ENCODE peak calls at places on chromosomes 16 and 17, in six cellular contexts. One of them, this sample, is unnamed. For H3K9me3 and H3K36me3, the result is how much of the 10 kb centered on the place peaks cover.

GRCh38 chr16:35741546-35741945 is 2282.1 kb downstream of the TP53TG3F start:
- DNase-seq in psoas muscle: no peak
- DNase-seq in A673: no peak
- DNase-seq in tibial nerve: no peak
- DNase-seq in ovary: no peak
- DNase-seq in heart left ventricle: no peak
- DNase-seq in this sample: no peak

GRCh38 chr16:12971216-12971615 is 69.8 kb downstream of the SHISA9 start:
- DNase-seq in psoas muscle: no peak
- DNase-seq in A673: peak
- DNase-seq in tibial nerve: no peak
- DNase-seq in ovary: no peak
- DNase-seq in heart left ventricle: no peak
- DNase-seq in this sample: peak

GRCh38 chr16:85173077-85173980 is 61.1 kb upstream of the CIBAR2 start:
- DNase-seq in psoas muscle: peak
- DNase-seq in A673: peak
- DNase-seq in tibial nerve: no peak
- DNase-seq in ovary: peak
- DNase-seq in heart left ventricle: no peak
- DNase-seq in this sample: peak

GRCh38 chr17:36608794-36609497 is 7.6 kb downstream of the MRM1 start:
- DNase-seq in psoas muscle: peak
- DNase-seq in A673: peak
- DNase-seq in tibial nerve: no peak
- DNase-seq in ovary: peak
- DNase-seq in heart left ventricle: peak
- DNase-seq in this sample: no peak

GRCh38 chr17:63751806-63752205 is 10.2 kb upstream of the STRADA start:
- DNase-seq in psoas muscle: no peak
- DNase-seq in A673: no peak
- DNase-seq in tibial nerve: no peak
- DNase-seq in ovary: no peak
- DNase-seq in heart left ventricle: no peak
- DNase-seq in this sample: no peak

GRCh38 chr16:57938936-57939871 is 31.7 kb downstream of the CNGB1 start:
- DNase-seq in psoas muscle: peak
- DNase-seq in A673: peak
- DNase-seq in tibial nerve: peak
- DNase-seq in ovary: peak
- DNase-seq in heart left ventricle: peak
- DNase-seq in this sample: peak

GRCh38 chr16:79316004-79316458 is 284.5 kb downstream of the MAF start:
- DNase-seq in psoas muscle: no peak
- DNase-seq in A673: no peak
- DNase-seq in tibial nerve: no peak
- DNase-seq in ovary: no peak
- DNase-seq in heart left ventricle: no peak
- DNase-seq in this sample: no peak

GRCh38 chr16:81560979-81561657 is 116.5 kb downstream of the CMIP start:
- DNase-seq in psoas muscle: no peak
- DNase-seq in A673: no peak
- DNase-seq in tibial nerve: no peak
- DNase-seq in ovary: no peak
- DNase-seq in heart left ventricle: no peak
- DNase-seq in this sample: peak

GRCh38 chr16:68235882-68236803 is at the start of gene ESRP2:
- DNase-seq in psoas muscle: peak
- DNase-seq in A673: no peak
- DNase-seq in tibial nerve: no peak
- DNase-seq in ovary: peak
- DNase-seq in heart left ventricle: peak
- DNase-seq in this sample: no peak

GRCh38 chr17:4175921-4176802 is 33.2 kb downstream of the CYB5D2 start:
- DNase-seq in psoas muscle: no peak
- DNase-seq in A673: no peak
- DNase-seq in tibial nerve: no peak
- DNase-seq in ovary: no peak
- DNase-seq in heart left ventricle: no peak
- DNase-seq in this sample: no peak

GRCh38 chr17:72466199-72466598 is 345.4 kb downstream of the SOX9 start:
- DNase-seq in psoas muscle: no peak
- DNase-seq in A673: no peak
- DNase-seq in tibial nerve: no peak
- DNase-seq in ovary: no peak
- DNase-seq in heart left ventricle: no peak
- DNase-seq in this sample: peak

GRCh38 chr17:72466606-72467005 is 345.8 kb downstream of the SOX9 start:
- DNase-seq in psoas muscle: no peak
- DNase-seq in A673: no peak
- DNase-seq in tibial nerve: no peak
- DNase-seq in ovary: no peak
- DNase-seq in heart left ventricle: no peak
- DNase-seq in this sample: no peak

GRCh38 chr17:72463287-72464102 is 342.7 kb downstream of the SOX9 start:
- DNase-seq in psoas muscle: no peak
- DNase-seq in A673: no peak
- DNase-seq in tibial nerve: no peak
- DNase-seq in ovary: no peak
- DNase-seq in heart left ventricle: no peak
- DNase-seq in this sample: no peak

GRCh38 chr17:72462814-72463213 is 342.0 kb downstream of the SOX9 start:
- DNase-seq in psoas muscle: no peak
- DNase-seq in A673: no peak
- DNase-seq in tibial nerve: no peak
- DNase-seq in ovary: no peak
- DNase-seq in heart left ventricle: no peak
- DNase-seq in this sample: no peak

GRCh38 chr17:72465191-72466024 is 344.6 kb downstream of the SOX9 start:
- DNase-seq in psoas muscle: no peak
- DNase-seq in A673: peak
- DNase-seq in tibial nerve: no peak
- DNase-seq in ovary: no peak
- DNase-seq in heart left ventricle: no peak
- DNase-seq in this sample: peak
- H3K4me3 ChIP-seq in psoas muscle: no peak
- H3K4me3 ChIP-seq in A673: no peak
- H3K4me3 ChIP-seq in tibial nerve: no peak
- H3K4me3 ChIP-seq in ovary: no peak
- H3K4me3 ChIP-seq in heart left ventricle: no peak
- H3K4me3 ChIP-seq in this sample: no peak

GRCh38 chr16:71441348-71441781 is 489 bp downstream of the TLE7 start:
- DNase-seq in psoas muscle: no peak
- DNase-seq in A673: peak
- DNase-seq in tibial nerve: no peak
- DNase-seq in ovary: no peak
- DNase-seq in heart left ventricle: no peak
- DNase-seq in this sample: no peak
- H3K9me3 ChIP-seq in psoas muscle: under half
- H3K9me3 ChIP-seq in A673: under half
- H3K9me3 ChIP-seq in tibial nerve: under half
- H3K9me3 ChIP-seq in ovary: under half
- H3K9me3 ChIP-seq in heart left ventricle: under half
- H3K9me3 ChIP-seq in this sample: under half

GRCh38 chr17:58002973-58003372 is 4.1 kb downstream of the SRSF1 start:
- DNase-seq in psoas muscle: no peak
- DNase-seq in A673: no peak
- DNase-seq in tibial nerve: no peak
- DNase-seq in ovary: no peak
- DNase-seq in heart left ventricle: no peak
- DNase-seq in this sample: no peak

GRCh38 chr17:58002558-58002957 is 4.5 kb downstream of the SRSF1 start:
- DNase-seq in psoas muscle: no peak
- DNase-seq in A673: no peak
- DNase-seq in tibial nerve: no peak
- DNase-seq in ovary: no peak
- DNase-seq in heart left ventricle: no peak
- DNase-seq in this sample: no peak

GRCh38 chr17:58002154-58002553 is 4.9 kb downstream of the SRSF1 start:
- DNase-seq in psoas muscle: no peak
- DNase-seq in A673: no peak
- DNase-seq in tibial nerve: no peak
- DNase-seq in ovary: no peak
- DNase-seq in heart left ventricle: no peak
- DNase-seq in this sample: no peak

GRCh38 chr17:57999496-58000017 is 7.5 kb downstream of the SRSF1 start:
- DNase-seq in psoas muscle: no peak
- DNase-seq in A673: peak
- DNase-seq in tibial nerve: no peak
- DNase-seq in ovary: no peak
- DNase-seq in heart left ventricle: no peak
- DNase-seq in this sample: no peak

DNA sequence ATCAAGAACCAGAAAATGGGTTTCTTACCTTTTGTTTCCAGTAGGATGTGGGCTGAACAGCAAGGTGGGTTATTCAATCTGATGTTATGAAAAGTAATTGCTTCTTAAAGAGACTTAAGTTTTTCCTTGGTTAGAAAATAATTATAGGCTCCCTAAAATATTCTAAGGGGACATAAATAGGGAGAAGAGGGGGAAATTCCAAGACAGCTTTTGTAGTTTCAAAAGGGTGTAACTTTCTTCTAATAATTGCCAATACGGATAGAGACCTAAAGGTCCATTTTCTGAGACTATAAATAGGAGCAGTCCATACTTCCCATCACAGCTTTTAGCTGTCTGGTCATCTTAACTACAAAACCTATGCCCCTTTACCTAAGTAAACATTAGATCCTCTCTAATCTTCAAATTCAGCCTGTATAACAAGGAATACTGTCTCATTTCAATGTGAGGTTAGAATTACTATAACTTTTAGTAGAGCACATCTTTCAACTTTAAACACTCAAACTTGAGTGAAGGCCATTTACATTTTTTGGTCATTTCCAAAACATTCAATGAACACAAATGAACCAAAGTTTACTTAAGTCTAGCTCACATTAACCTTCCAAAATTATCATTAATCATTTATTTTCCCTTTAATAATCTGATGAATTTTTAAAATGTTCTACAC is 5.5 kb downstream of the SRSF1 start:
- DNase-seq in psoas muscle: no peak
- DNase-seq in A673: no peak
- DNase-seq in tibial nerve: no peak
- DNase-seq in ovary: no peak
- DNase-seq in heart left ventricle: no peak
- DNase-seq in this sample: no peak
- H3K36me3 ChIP-seq in psoas muscle: under half
- H3K36me3 ChIP-seq in A673: half or more
- H3K36me3 ChIP-seq in tibial nerve: under half
- H3K36me3 ChIP-seq in ovary: under half
- H3K36me3 ChIP-seq in heart left ventricle: under half
- H3K36me3 ChIP-seq in this sample: half or more

GRCh38 chr17:48577946-48578615 is at the start of gene HOXB4:
- DNase-seq in psoas muscle: peak
- DNase-seq in A673: peak
- DNase-seq in tibial nerve: peak
- DNase-seq in ovary: no peak
- DNase-seq in heart left ventricle: peak
- DNase-seq in this sample: peak
- H3K4me3 ChIP-seq in psoas muscle: peak
- H3K4me3 ChIP-seq in A673: peak
- H3K4me3 ChIP-seq in tibial nerve: peak
- H3K4me3 ChIP-seq in ovary: peak
- H3K4me3 ChIP-seq in heart left ventricle: peak
- H3K4me3 ChIP-seq in this sample: peak

GRCh38 chr17:46031920-46032319 is 32.9 kb downstream of the STH start:
- DNase-seq in psoas muscle: no peak
- DNase-seq in A673: no peak
- DNase-seq in tibial nerve: no peak
- DNase-seq in ovary: peak
- DNase-seq in heart left ventricle: no peak
- DNase-seq in this sample: no peak

GRCh38 chr17:46028969-46029565 is 30.0 kb downstream of the STH start:
- DNase-seq in psoas muscle: no peak
- DNase-seq in A673: no peak
- DNase-seq in tibial nerve: no peak
- DNase-seq in ovary: no peak
- DNase-seq in heart left ventricle: no peak
- DNase-seq in this sample: no peak

GRCh38 chr17:46031440-46031839 is 32.4 kb downstream of the STH start:
- DNase-seq in psoas muscle: no peak
- DNase-seq in A673: no peak
- DNase-seq in tibial nerve: no peak
- DNase-seq in ovary: peak
- DNase-seq in heart left ventricle: no peak
- DNase-seq in this sample: no peak

GRCh38 chr17:46029627-46030026 is 30.6 kb downstream of the STH start:
- DNase-seq in psoas muscle: no peak
- DNase-seq in A673: no peak
- DNase-seq in tibial nerve: no peak
- DNase-seq in ovary: no peak
- DNase-seq in heart left ventricle: no peak
- DNase-seq in this sample: no peak

GRCh38 chr17:46030752-46031151 is 31.7 kb downstream of the STH start:
- DNase-seq in psoas muscle: no peak
- DNase-seq in A673: no peak
- DNase-seq in tibial nerve: no peak
- DNase-seq in ovary: no peak
- DNase-seq in heart left ventricle: no peak
- DNase-seq in this sample: no peak
- H3K9me3 ChIP-seq in psoas muscle: under half
- H3K9me3 ChIP-seq in A673: under half
- H3K9me3 ChIP-seq in tibial nerve: under half
- H3K9me3 ChIP-seq in ovary: under half
- H3K9me3 ChIP-seq in heart left ventricle: under half
- H3K9me3 ChIP-seq in this sample: under half

GRCh38 chr16:73041644-73042043 is 6.3 kb downstream of the ZFHX3 start:
- DNase-seq in psoas muscle: no peak
- DNase-seq in A673: no peak
- DNase-seq in tibial nerve: no peak
- DNase-seq in ovary: no peak
- DNase-seq in heart left ventricle: no peak
- DNase-seq in this sample: no peak

GRCh38 chr16:73040735-73041402 is 7.1 kb downstream of the ZFHX3 start:
- DNase-seq in psoas muscle: no peak
- DNase-seq in A673: no peak
- DNase-seq in tibial nerve: no peak
- DNase-seq in ovary: no peak
- DNase-seq in heart left ventricle: no peak
- DNase-seq in this sample: no peak

GRCh38 chr16:73042807-73043206 is 5.1 kb downstream of the ZFHX3 start:
- DNase-seq in psoas muscle: no peak
- DNase-seq in A673: no peak
- DNase-seq in tibial nerve: no peak
- DNase-seq in ovary: no peak
- DNase-seq in heart left ventricle: no peak
- DNase-seq in this sample: no peak

GRCh38 chr16:73037845-73038570 is 9.9 kb downstream of the ZFHX3 start:
- DNase-seq in psoas muscle: no peak
- DNase-seq in A673: no peak
- DNase-seq in tibial nerve: no peak
- DNase-seq in ovary: no peak
- DNase-seq in heart left ventricle: no peak
- DNase-seq in this sample: no peak

GRCh38 chr16:73040136-73040535 is 7.8 kb downstream of the ZFHX3 start:
- DNase-seq in psoas muscle: no peak
- DNase-seq in A673: peak
- DNase-seq in tibial nerve: no peak
- DNase-seq in ovary: no peak
- DNase-seq in heart left ventricle: no peak
- DNase-seq in this sample: no peak
- H3K36me3 ChIP-seq in psoas muscle: under half
- H3K36me3 ChIP-seq in A673: under half
- H3K36me3 ChIP-seq in tibial nerve: under half
- H3K36me3 ChIP-seq in ovary: under half
- H3K36me3 ChIP-seq in heart left ventricle: under half
- H3K36me3 ChIP-seq in this sample: under half

GRCh38 chr17:5237541-5238016 is 2.9 kb upstream of the SCIMP start:
- DNase-seq in psoas muscle: no peak
- DNase-seq in A673: peak
- DNase-seq in tibial nerve: no peak
- DNase-seq in ovary: no peak
- DNase-seq in heart left ventricle: no peak
- DNase-seq in this sample: peak
- H3K4me3 ChIP-seq in psoas muscle: no peak
- H3K4me3 ChIP-seq in A673: no peak
- H3K4me3 ChIP-seq in tibial nerve: no peak
- H3K4me3 ChIP-seq in ovary: no peak
- H3K4me3 ChIP-seq in heart left ventricle: no peak
- H3K4me3 ChIP-seq in this sample: no peak

This sample was measured in MG63.